ENCODE peak calls at places on chromosomes 11 and 22, in four cellular contexts. X is heart right ventricle, J is fibroblast of pulmonary artery, W is psoas muscle. M is an unnamed sample.

GRCh38 chr11:2298795-2299747 is 2.6 kb downstream of the C11orf21 start:
- DNase-seq in X (no peak), J (no peak), W (peak), M (no peak)

GRCh38 chr11:75950141-75950540 is 135.1 kb downstream of the UVRAG start:
- DNase-seq in X (no peak), J (no peak), W (peak), M (no peak)

GRCh38 chr22:39030705-39031104 is 9.8 kb downstream of the APOBEC3D start:
- DNase-seq in X (no peak), J (no peak), W (no peak), M (no peak)

GRCh38 chr22:37636186-37636948 is 3.1 kb upstream of the SH3BP1 start:
- DNase-seq in X (no peak), J (peak), W (no peak), M (no peak)

GRCh38 chr11:78975081-78975480 is 400.4 kb upstream of the NARS2 start:
- DNase-seq in X (no peak), J (no peak), W (no peak), M (no peak)

GRCh38 chr11:65870706-65871681 is 1.6 kb downstream of the EFEMP2 start:
- DNase-seq in X (peak), J (no peak), W (peak), M (no peak)

GRCh38 chr11:10436733-10437132 is 18.3 kb upstream of the AMPD3 start:
- DNase-seq in X (no peak), J (no peak), W (no peak), M (no peak)

GRCh38 chr22:30887418-30887817 is 81.2 kb downstream of the MORC2 start:
- DNase-seq in X (no peak), J (no peak), W (peak), M (no peak)

GRCh38 chr11:125192194-125192593 is 27.6 kb downstream of the PKNOX2 start:
- DNase-seq in X (no peak), J (peak), W (no peak), M (no peak)

GRCh38 chr11:76150141-76150540 is 56.2 kb downstream of the WNT11 start:
- DNase-seq in X (no peak), J (no peak), W (no peak), M (no peak)

GRCh38 chr22:37162221-37163095 is 12.7 kb upstream of the IL2RB start:
- DNase-seq in X (no peak), J (no peak), W (peak), M (no peak)

GRCh38 chr22:30301995-30302809 is 12.9 kb upstream of the CASTOR1 start:
- DNase-seq in X (peak), J (peak), W (peak), M (no peak)

GRCh38 chr11:9825315-9825714 is 161.4 kb downstream of the SWAP70 start:
- DNase-seq in X (no peak), J (peak), W (no peak), M (no peak)

GRCh38 chr22:37906364-37907008 is 389 bp downstream of the MICALL1 start:
- DNase-seq in X (peak), J (no peak), W (peak), M (no peak)

GRCh38 chr11:60831501-60832079 is 10.3 kb upstream of the CCDC86 start:
- DNase-seq in X (no peak), J (no peak), W (no peak), M (no peak)

GRCh38 chr11:127994736-127995135 is 592.6 kb downstream of the ETS1 start:
- DNase-seq in X (no peak), J (peak), W (no peak), M (no peak)

GRCh38 chr22:33807465-33807864 is 112.8 kb downstream of the LARGE1 start:
- DNase-seq in X (no peak), J (peak), W (no peak), M (no peak)

GRCh38 chr11:1755344-1756023 is 5.1 kb upstream of the IFITM10 start:
- DNase-seq in X (peak), J (no peak), W (peak), M (no peak)

GRCh38 chr11:65637794-65638317 is at the start of gene SIPA1:
- DNase-seq in X (peak), J (peak), W (peak), M (no peak)

GRCh38 chr11:126890561-126890960 is 110.0 kb downstream of the KIRREL3 start:
- DNase-seq in X (no peak), J (no peak), W (no peak), M (no peak)

GRCh38 chr11:121572581-121573059 is 119.9 kb upstream of the SORL1-AS1 start:
- DNase-seq in X (no peak), J (no peak), W (no peak), M (no peak)

GRCh38 chr11:10293423-10294288 is at the start of gene SBF2:
- DNase-seq in X (peak), J (peak), W (peak), M (peak)

GRCh38 chr11:110168404-110168803 is 75.2 kb downstream of the ZC3H12C start:
- DNase-seq in X (no peak), J (no peak), W (no peak), M (no peak)

GRCh38 chr11:16605971-16606783 is 132.3 kb upstream of the C11orf58 start:
- DNase-seq in X (peak), J (peak), W (peak), M (no peak)

GRCh38 chr11:129766858-129767604 is 48.6 kb upstream of the TMEM45B start:
- DNase-seq in X (no peak), J (peak), W (no peak), M (no peak)

GRCh38 chr11:128548655-128549255 is 38.6 kb downstream of the ETS1 start:
- DNase-seq in X (peak), J (peak), W (peak), M (no peak)

GRCh38 chr11:93694586-93694985 is 33.1 kb downstream of the CEP295 start:
- DNase-seq in X (no peak), J (no peak), W (no peak), M (no peak)

GRCh38 chr22:38724926-38725571 is 19.3 kb downstream of the GTPBP1 start:
- DNase-seq in X (no peak), J (peak), W (peak), M (no peak)

GRCh38 chr11:121426476-121427454 is 25.3 kb upstream of the SORL1 start:
- DNase-seq in X (peak), J (no peak), W (peak), M (no peak)

GRCh38 chr11:65132988-65133700 is 1.2 kb downstream of the SYVN1 start:
- DNase-seq in X (peak), J (no peak), W (no peak), M (no peak)

GRCh38 chr11:14583252-14584105 is 60.1 kb upstream of the PDE3B start:
- DNase-seq in X (peak), J (peak), W (no peak), M (no peak)

GRCh38 chr11:76325149-76325548 is 55.8 kb downstream of the THAP12 start:
- DNase-seq in X (no peak), J (peak), W (no peak), M (no peak)

GRCh38 chr11:91104237-91104636 is 881.4 kb upstream of the CHORDC1 start:
- DNase-seq in X (no peak), J (peak), W (no peak), M (no peak)

GRCh38 chr11:7671807-7672206 is 1.5 kb downstream of the CYB5R2 start:
- DNase-seq in X (no peak), J (no peak), W (no peak), M (no peak)

GRCh38 chr11:92316410-92316809 is 91.8 kb downstream of the FAT3 start:
- DNase-seq in X (no peak), J (no peak), W (no peak), M (no peak)

GRCh38 chr11:116829525-116830183 is at the start of gene APOC3:
- DNase-seq in X (no peak), J (peak), W (no peak), M (no peak)
- TF ChIP-seq CTCF in X (no peak), J (no peak), W (no peak), M (no peak)

GRCh38 chr22:20111045-20111688 is 4.7 kb upstream of the RANBP1 start:
- DNase-seq in X (no peak), J (peak), W (peak), M (no peak)
- TF ChIP-seq CTCF in X (peak), J (peak), W (no peak), M (peak)

GRCh38 chr11:63974259-63975143 is at the start of gene COX8A:
- DNase-seq in X (peak), J (peak), W (peak), M (peak)
- TF ChIP-seq CTCF in X (no peak), J (peak), W (no peak), M (no peak)

GRCh38 chr11:69101792-69102152 is 53.0 kb downstream of the TPCN2 start:
- DNase-seq in X (no peak), J (no peak), W (no peak), M (no peak)

GRCh38 chr11:69102161-69102695 is 53.5 kb downstream of the TPCN2 start:
- DNase-seq in X (no peak), J (no peak), W (no peak), M (no peak)

GRCh38 chr11:69101100-69101791 is 52.5 kb downstream of the TPCN2 start:
- DNase-seq in X (peak), J (peak), W (peak), M (peak)

GRCh38 chr11:69104212-69104855 is 51.4 kb upstream of the SMIM38 start:
- DNase-seq in X (no peak), J (no peak), W (peak), M (no peak)

GRCh38 chr11:69102732-69103615 is 52.8 kb upstream of the SMIM38 start:
- DNase-seq in X (no peak), J (no peak), W (peak), M (no peak)
- TF ChIP-seq CTCF in X (no peak), J (no peak), W (no peak), M (no peak)

GRCh38 chr11:122754553-122755322 is 83.6 kb upstream of the CRTAM start:
- DNase-seq in X (no peak), J (peak), W (no peak), M (no peak)

GRCh38 chr11:122755409-122755808 is 82.9 kb upstream of the CRTAM start:
- DNase-seq in X (no peak), J (peak), W (no peak), M (no peak)

GRCh38 chr11:122755941-122756340 is 82.4 kb upstream of the CRTAM start:
- DNase-seq in X (no peak), J (peak), W (no peak), M (no peak)

GRCh38 chr11:122757201-122757600 is 81.1 kb upstream of the CRTAM start:
- DNase-seq in X (no peak), J (no peak), W (no peak), M (no peak)

DNA sequence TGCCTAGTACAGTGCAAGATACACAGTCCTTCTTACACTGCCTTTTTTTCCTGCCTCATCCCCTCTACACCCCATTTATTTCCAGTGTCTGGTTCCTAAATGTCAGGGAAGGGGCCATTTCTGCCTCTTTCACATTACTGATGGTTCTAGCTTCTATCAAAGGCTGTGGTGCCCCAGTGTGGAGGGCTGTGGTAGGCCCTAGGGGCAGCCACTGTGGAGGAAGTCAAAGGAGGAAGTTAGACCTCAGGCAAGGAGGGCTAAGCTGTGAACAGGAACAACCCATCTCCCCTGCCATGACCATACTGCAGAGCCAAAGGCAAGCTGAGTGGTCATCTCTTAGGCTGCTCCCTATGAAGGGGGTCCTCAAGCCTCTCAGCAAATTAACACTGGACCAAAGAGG is 81.9 kb upstream of the CRTAM start:
- DNase-seq in X (peak), J (no peak), W (no peak), M (no peak)
- TF ChIP-seq CTCF in X (no peak), J (peak), W (no peak), M (no peak)

GRCh38 chr11:70471254-70471653 is 72.9 kb downstream of the CTTN start:
- DNase-seq in X (no peak), J (peak), W (no peak), M (no peak)
- TF ChIP-seq CTCF in X (no peak), J (peak), W (no peak), M (peak)

GRCh38 chr11:99911116-99911515 is 776.0 kb upstream of the ARHGAP42 start:
- DNase-seq in X (no peak), J (no peak), W (no peak), M (no peak)
- TF ChIP-seq CTCF in X (no peak), J (no peak), W (no peak), M (peak)

GRCh38 chr11:70378506-70379134 is 19.7 kb upstream of the CTTN start:
- DNase-seq in X (no peak), J (no peak), W (no peak), M (no peak)
- TF ChIP-seq CTCF in X (no peak), J (peak), W (no peak), M (no peak)

DNA sequence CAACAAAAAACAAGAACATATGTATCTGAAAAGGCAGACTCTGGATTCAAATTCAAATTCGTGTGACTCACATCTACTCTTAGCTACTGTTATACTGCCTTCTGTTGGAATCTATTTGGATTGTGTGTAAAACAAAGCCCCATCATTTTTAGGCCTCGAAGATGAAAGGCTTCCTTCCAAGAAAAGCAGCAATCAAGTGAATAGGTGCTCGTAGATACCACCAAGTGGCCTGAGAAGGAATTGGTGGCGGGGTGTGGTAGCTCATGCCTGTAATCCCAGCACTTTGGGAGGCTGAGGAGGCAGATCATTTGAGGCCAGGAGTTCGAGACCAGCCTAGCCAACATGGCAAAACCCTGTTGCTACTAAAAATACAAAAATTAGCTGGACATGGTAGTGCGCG is 4.2 kb downstream of the GRAMD1B start:
- DNase-seq in X (no peak), J (peak), W (no peak), M (no peak)
- TF ChIP-seq CTCF in X (no peak), J (peak), W (no peak), M (peak)

M was measured in D721Med.